ENCODE peak calls at places on chromosome X, in nine cellular contexts. One of them, this sample, is unnamed.

GRCh38 chrX:47384502-47384901 is 14.1 kb downstream of the ZNF157 start:
- DNase-seq in stomach: peak
- DNase-seq in GM12878: peak
- DNase-seq in endodermal cell: peak
- DNase-seq in RWPE1: no peak
- DNase-seq in CD14-positive monocyte: peak
- DNase-seq in fibroblast of the aortic adventitia: peak
- DNase-seq in ovary: peak
- DNase-seq in upper lobe of left lung: no peak
- DNase-seq in this sample: peak

GRCh38 chrX:84933956-84934556 is 69.6 kb upstream of the APOOL start:
- DNase-seq in ovary: no peak
- DNase-seq in GM12878: no peak
- DNase-seq in upper lobe of left lung: peak
- DNase-seq in endodermal cell: no peak
- DNase-seq in stomach: no peak
- DNase-seq in RWPE1: no peak
- DNase-seq in fibroblast of the aortic adventitia: no peak
- DNase-seq in CD14-positive monocyte: no peak
- DNase-seq in this sample: no peak

GRCh38 chrX:110317079-110317819 is 636 bp downstream of the AMMECR1 start:
- DNase-seq in endodermal cell: peak
- DNase-seq in GM12878: no peak
- DNase-seq in fibroblast of the aortic adventitia: no peak
- DNase-seq in upper lobe of left lung: peak
- DNase-seq in RWPE1: peak
- DNase-seq in ovary: peak
- DNase-seq in CD14-positive monocyte: no peak
- DNase-seq in stomach: peak
- DNase-seq in this sample: no peak

GRCh38 chrX:11597479-11597878 is 68.2 kb downstream of the ARHGAP6 start:
- DNase-seq in GM12878: no peak
- DNase-seq in endodermal cell: no peak
- DNase-seq in ovary: no peak
- DNase-seq in stomach: no peak
- DNase-seq in RWPE1: no peak
- DNase-seq in upper lobe of left lung: no peak
- DNase-seq in CD14-positive monocyte: no peak
- DNase-seq in fibroblast of the aortic adventitia: peak
- DNase-seq in this sample: no peak

GRCh38 chrX:74453178-74453577 is 31.9 kb downstream of the SLC16A2 start:
- DNase-seq in GM12878: no peak
- DNase-seq in endodermal cell: no peak
- DNase-seq in ovary: no peak
- DNase-seq in CD14-positive monocyte: no peak
- DNase-seq in fibroblast of the aortic adventitia: no peak
- DNase-seq in RWPE1: peak
- DNase-seq in stomach: no peak
- DNase-seq in upper lobe of left lung: no peak
- DNase-seq in this sample: no peak

GRCh38 chrX:66050140-66050569 is 10.3 kb upstream of the VSIG4 start:
- DNase-seq in GM12878: no peak
- DNase-seq in endodermal cell: no peak
- DNase-seq in ovary: no peak
- DNase-seq in CD14-positive monocyte: peak
- DNase-seq in RWPE1: no peak
- DNase-seq in upper lobe of left lung: no peak
- DNase-seq in fibroblast of the aortic adventitia: no peak
- DNase-seq in stomach: no peak
- DNase-seq in this sample: no peak

GRCh38 chrX:132409780-132410556 is 78.9 kb downstream of the MBNL3 start:
- DNase-seq in stomach: no peak
- DNase-seq in ovary: no peak
- DNase-seq in fibroblast of the aortic adventitia: no peak
- DNase-seq in upper lobe of left lung: no peak
- DNase-seq in GM12878: no peak
- DNase-seq in CD14-positive monocyte: no peak
- DNase-seq in endodermal cell: no peak
- DNase-seq in RWPE1: no peak
- DNase-seq in this sample: no peak

GRCh38 chrX:107324493-107325310 is 118.3 kb downstream of the DNAAF6 start:
- DNase-seq in stomach: no peak
- DNase-seq in GM12878: no peak
- DNase-seq in ovary: peak
- DNase-seq in RWPE1: peak
- DNase-seq in upper lobe of left lung: peak
- DNase-seq in endodermal cell: peak
- DNase-seq in CD14-positive monocyte: no peak
- DNase-seq in fibroblast of the aortic adventitia: peak
- DNase-seq in this sample: no peak

GRCh38 chrX:130100180-130100579 is 10.1 kb downstream of the ELF4 start:
- DNase-seq in ovary: peak
- DNase-seq in stomach: no peak
- DNase-seq in upper lobe of left lung: no peak
- DNase-seq in endodermal cell: no peak
- DNase-seq in GM12878: no peak
- DNase-seq in CD14-positive monocyte: no peak
- DNase-seq in RWPE1: no peak
- DNase-seq in fibroblast of the aortic adventitia: peak
- DNase-seq in this sample: peak

GRCh38 chrX:104621781-104622180 is 55.8 kb downstream of the IL1RAPL2 start:
- DNase-seq in CD14-positive monocyte: no peak
- DNase-seq in endodermal cell: no peak
- DNase-seq in fibroblast of the aortic adventitia: no peak
- DNase-seq in upper lobe of left lung: no peak
- DNase-seq in GM12878: no peak
- DNase-seq in ovary: no peak
- DNase-seq in RWPE1: no peak
- DNase-seq in stomach: no peak
- DNase-seq in this sample: no peak

GRCh38 chrX:104618106-104618895 is 52.3 kb downstream of the IL1RAPL2 start:
- DNase-seq in endodermal cell: no peak
- DNase-seq in RWPE1: peak
- DNase-seq in GM12878: no peak
- DNase-seq in CD14-positive monocyte: no peak
- DNase-seq in fibroblast of the aortic adventitia: no peak
- DNase-seq in upper lobe of left lung: no peak
- DNase-seq in ovary: no peak
- DNase-seq in stomach: no peak
- DNase-seq in this sample: no peak
- TF ChIP-seq CTCF in endodermal cell: no peak
- TF ChIP-seq CTCF in RWPE1: no peak
- TF ChIP-seq CTCF in GM12878: no peak
- TF ChIP-seq CTCF in CD14-positive monocyte: no peak
- TF ChIP-seq CTCF in fibroblast of the aortic adventitia: no peak
- TF ChIP-seq CTCF in upper lobe of left lung: no peak
- TF ChIP-seq CTCF in ovary: no peak
- TF ChIP-seq CTCF in stomach: no peak
- TF ChIP-seq CTCF in this sample: no peak

DNA sequence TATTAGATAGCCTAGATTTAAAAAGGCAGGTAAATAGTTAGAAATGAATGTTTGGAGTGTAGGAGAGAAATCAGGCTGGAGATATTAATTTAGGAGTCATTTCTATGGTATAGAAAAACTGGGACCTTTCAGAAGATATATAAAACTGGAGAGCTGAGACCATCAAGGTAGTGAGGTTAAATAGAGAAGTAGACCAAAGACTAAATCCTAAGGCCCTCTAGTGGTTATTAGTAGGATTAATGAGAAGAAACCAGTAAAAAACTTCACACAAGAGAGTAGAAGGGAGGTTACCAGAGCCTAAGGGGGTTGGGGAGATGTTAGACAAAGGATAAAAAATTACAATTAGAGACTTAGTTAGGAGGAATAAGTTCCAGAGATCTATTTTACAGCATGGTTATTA is 351.0 kb upstream of the SPANXN1 start:
- DNase-seq in stomach: no peak
- DNase-seq in RWPE1: peak
- DNase-seq in upper lobe of left lung: no peak
- DNase-seq in endodermal cell: no peak
- DNase-seq in ovary: no peak
- DNase-seq in GM12878: no peak
- DNase-seq in fibroblast of the aortic adventitia: peak
- DNase-seq in CD14-positive monocyte: no peak
- DNase-seq in this sample: no peak
- TF ChIP-seq CTCF in stomach: no peak
- TF ChIP-seq CTCF in RWPE1: peak
- TF ChIP-seq CTCF in upper lobe of left lung: no peak
- TF ChIP-seq CTCF in endodermal cell: peak
- TF ChIP-seq CTCF in ovary: no peak
- TF ChIP-seq CTCF in GM12878: peak
- TF ChIP-seq CTCF in fibroblast of the aortic adventitia: peak
- TF ChIP-seq CTCF in CD14-positive monocyte: no peak
- TF ChIP-seq CTCF in this sample: peak

DNA sequence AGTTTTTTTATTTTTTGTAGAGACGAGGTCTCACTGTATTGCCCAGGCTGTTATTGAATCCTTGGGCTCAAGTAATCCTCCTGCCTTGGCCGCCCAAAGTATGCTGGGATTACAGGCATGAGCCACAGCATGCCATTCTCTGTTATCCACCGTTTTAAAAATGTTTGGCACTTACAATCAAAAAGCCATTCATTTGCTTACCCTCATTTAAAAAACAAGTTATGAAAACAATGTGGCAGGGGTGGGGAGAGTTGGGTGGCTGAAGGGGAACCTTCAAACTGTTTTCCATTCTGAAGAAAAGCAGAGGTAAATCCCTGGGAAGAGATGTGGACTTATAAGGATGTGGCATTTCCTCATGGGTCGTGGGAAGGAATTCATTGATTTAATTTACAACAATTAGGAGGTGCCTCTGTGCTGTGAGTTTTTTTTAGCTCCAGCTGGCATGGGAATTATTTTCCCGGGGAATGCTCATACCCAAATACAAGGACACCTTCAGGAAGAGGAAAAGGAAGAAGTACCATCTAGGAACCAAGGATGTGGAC is 103.5 kb downstream of the MID1 start:
- DNase-seq in CD14-positive monocyte: no peak
- DNase-seq in upper lobe of left lung: no peak
- DNase-seq in fibroblast of the aortic adventitia: no peak
- DNase-seq in ovary: no peak
- DNase-seq in RWPE1: no peak
- DNase-seq in endodermal cell: no peak
- DNase-seq in GM12878: no peak
- DNase-seq in stomach: no peak
- DNase-seq in this sample: no peak
- TF ChIP-seq CTCF in CD14-positive monocyte: no peak
- TF ChIP-seq CTCF in upper lobe of left lung: no peak
- TF ChIP-seq CTCF in fibroblast of the aortic adventitia: no peak
- TF ChIP-seq CTCF in ovary: no peak
- TF ChIP-seq CTCF in RWPE1: no peak
- TF ChIP-seq CTCF in endodermal cell: no peak
- TF ChIP-seq CTCF in GM12878: no peak
- TF ChIP-seq CTCF in stomach: no peak
- TF ChIP-seq CTCF in this sample: no peak

GRCh38 chrX:148498067-148498466 is 2.4 kb upstream of the AFF2 start:
- DNase-seq in endodermal cell: no peak
- DNase-seq in stomach: no peak
- DNase-seq in RWPE1: no peak
- DNase-seq in ovary: no peak
- DNase-seq in CD14-positive monocyte: no peak
- DNase-seq in fibroblast of the aortic adventitia: no peak
- DNase-seq in GM12878: no peak
- DNase-seq in upper lobe of left lung: no peak
- DNase-seq in this sample: no peak
- TF ChIP-seq CTCF in endodermal cell: no peak
- TF ChIP-seq CTCF in stomach: no peak
- TF ChIP-seq CTCF in RWPE1: no peak
- TF ChIP-seq CTCF in ovary: no peak
- TF ChIP-seq CTCF in CD14-positive monocyte: no peak
- TF ChIP-seq CTCF in fibroblast of the aortic adventitia: no peak
- TF ChIP-seq CTCF in GM12878: no peak
- TF ChIP-seq CTCF in upper lobe of left lung: no peak
- TF ChIP-seq CTCF in this sample: no peak

GRCh38 chrX:72609313-72609712 is 36.7 kb upstream of the HDAC8 start:
- DNase-seq in RWPE1: peak
- DNase-seq in fibroblast of the aortic adventitia: peak
- DNase-seq in GM12878: no peak
- DNase-seq in endodermal cell: no peak
- DNase-seq in stomach: no peak
- DNase-seq in ovary: no peak
- DNase-seq in CD14-positive monocyte: no peak
- DNase-seq in upper lobe of left lung: no peak
- DNase-seq in this sample: no peak
- TF ChIP-seq CTCF in RWPE1: no peak
- TF ChIP-seq CTCF in fibroblast of the aortic adventitia: no peak
- TF ChIP-seq CTCF in GM12878: no peak
- TF ChIP-seq CTCF in endodermal cell: peak
- TF ChIP-seq CTCF in stomach: no peak
- TF ChIP-seq CTCF in ovary: no peak
- TF ChIP-seq CTCF in CD14-positive monocyte: no peak
- TF ChIP-seq CTCF in upper lobe of left lung: no peak
- TF ChIP-seq CTCF in this sample: peak

This sample was measured in HFFc6.